ENCODE peak calls at places on chromosomes 7 and 10, in six cellular contexts. Z, G, J, C, A and V are unnamed samples.

GRCh38 chr7:136588216-136588615 is 280.2 kb upstream of the CHRM2 start:
- DNase-seq in Z (no peak), G (no peak), J (no peak), C (no peak), A (no peak), V (no peak)

GRCh38 chr10:29981510-29981909 is 77.9 kb downstream of the JCAD start:
- DNase-seq in Z (no peak), G (no peak), J (no peak), C (no peak), A (no peak), V (no peak)

GRCh38 chr10:104306897-104307296 is 31.4 kb downstream of the ITPRIP start:
- DNase-seq in Z (no peak), G (no peak), J (no peak), C (no peak), A (peak; percentile 82), V (no peak)

GRCh38 chr7:104231054-104232046 is 23.5 kb upstream of the ORC5 start:
- DNase-seq in Z (peak; percentile 75), G (peak; percentile 31), J (peak; percentile 79), C (peak; percentile 30), A (peak; percentile 75), V (peak; percentile 80)

GRCh38 chr10:110413049-110413783 is 84.5 kb upstream of the DUSP5 start:
- DNase-seq in Z (no peak), G (no peak), J (peak; percentile 77), C (no peak), A (no peak), V (no peak)

GRCh38 chr10:119517235-119518141 is 25.0 kb downstream of the RGS10 start:
- DNase-seq in Z (no peak), G (peak; percentile 46), J (peak; percentile 61), C (no peak), A (no peak), V (peak; percentile 31)

GRCh38 chr10:43076876-43077420 is at the start of gene RET:
- DNase-seq in Z (peak; percentile 21), G (no peak), J (no peak), C (peak; percentile 40), A (peak; percentile 50), V (peak; percentile 30)

GRCh38 chr10:70191906-70192305 is 21.6 kb upstream of the SAR1A start:
- DNase-seq in Z (no peak), G (peak; percentile 92), J (no peak), C (peak; percentile 66), A (no peak), V (peak; percentile 94)

GRCh38 chr10:124611738-124612137 is 132.4 kb downstream of the FAM53B start:
- DNase-seq in Z (no peak), G (no peak), J (peak; percentile 76), C (no peak), A (no peak), V (no peak)

GRCh38 chr7:196283-196682 is 3.9 kb downstream of the FAM20C start:
- DNase-seq in Z (no peak), G (no peak), J (no peak), C (no peak), A (no peak), V (no peak)
- H3K4me3 ChIP-seq in Z (no peak overlapping the region), G (peak overlapping the region; percentile 93), J (no peak overlapping the region), C (no peak overlapping the region), A (no peak overlapping the region), V (no peak overlapping the region)

GRCh38 chr10:48695636-48696534 is 11.2 kb downstream of the WDFY4 start:
- DNase-seq in Z (no peak), G (no peak), J (no peak), C (no peak), A (no peak), V (no peak)
- H3K4me1 ChIP-seq in Z (no peaks in the 10 kb centered on the region), G (no peaks in the 10 kb centered on the region), J (peaks cover 100% of the 10 kb centered on the region), C (no peaks in the 10 kb centered on the region), A (peaks cover 2% of the 10 kb centered on the region), V (no peaks in the 10 kb centered on the region)

GRCh38 chr7:108418941-108419340 is 37.3 kb downstream of the NRCAM start:
- DNase-seq in Z (no peak), G (no peak), J (no peak), C (no peak), A (no peak), V (no peak)

GRCh38 chr7:108417926-108418325 is 38.3 kb downstream of the NRCAM start:
- DNase-seq in Z (no peak), G (peak; percentile 71), J (no peak), C (no peak), A (no peak), V (no peak)

GRCh38 chr7:108421720-108422331 is 34.4 kb downstream of the NRCAM start:
- DNase-seq in Z (no peak), G (no peak), J (no peak), C (no peak), A (no peak), V (no peak)

GRCh38 chr7:108419961-108420360 is 36.3 kb downstream of the NRCAM start:
- DNase-seq in Z (no peak), G (peak; percentile 44), J (no peak), C (no peak), A (no peak), V (no peak)

GRCh38 chr7:108420482-108420908 is 35.7 kb downstream of the NRCAM start:
- DNase-seq in Z (no peak), G (peak; percentile 77), J (no peak), C (no peak), A (peak; percentile 19), V (no peak)
- H3K4me2 ChIP-seq in Z (no peak overlapping the region), G (peak overlapping the region; percentile 43), J (no peak overlapping the region), C (no peak overlapping the region), A (no peak overlapping the region), V (no peak overlapping the region)

DNA sequence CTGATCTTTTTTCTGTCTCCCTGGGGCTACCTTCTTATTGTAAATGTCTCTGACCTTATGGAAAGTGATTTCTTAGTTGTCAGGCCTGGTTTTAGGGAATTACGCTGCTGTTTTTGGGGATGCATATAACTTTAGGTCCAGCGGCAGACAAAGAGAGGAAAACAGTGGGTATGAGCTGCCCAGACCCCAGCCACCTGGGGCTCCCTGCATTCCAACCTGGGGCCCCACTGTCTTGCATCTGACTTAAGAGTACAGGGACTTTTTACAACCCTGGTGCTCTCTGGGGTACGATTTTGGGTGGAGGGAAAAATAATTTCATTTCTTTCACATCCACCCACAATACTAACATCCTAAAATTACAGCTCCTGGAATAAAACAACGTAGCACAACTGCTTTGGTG is 119.4 kb downstream of the PRPF18 start:
- DNase-seq in Z (no peak), G (no peak), J (no peak), C (no peak), A (no peak), V (no peak)
- H3K4me3 ChIP-seq in Z (no peak overlapping the region), G (peak overlapping the region; percentile 92), J (no peak overlapping the region), C (peak overlapping the region; percentile 66), A (no peak overlapping the region), V (peak overlapping the region; percentile 83)

GRCh38 chr7:1240296-1240820 is 7.7 kb downstream of the UNCX start:
- DNase-seq in Z (no peak), G (no peak), J (no peak), C (no peak), A (peak; percentile 41), V (no peak)
- H3K4me1 ChIP-seq in Z (no peaks in the 10 kb centered on the region), G (no peaks in the 10 kb centered on the region), J (no peaks in the 10 kb centered on the region), C (no peaks in the 10 kb centered on the region), A (no peaks in the 10 kb centered on the region), V (no peaks in the 10 kb centered on the region)

GRCh38 chr10:2933924-2934323 is 133.4 kb upstream of the PFKP start:
- DNase-seq in Z (no peak), G (no peak), J (no peak), C (no peak), A (no peak), V (no peak)
- H3K4me2 ChIP-seq in Z (no peak overlapping the region), G (peak overlapping the region; percentile 9), J (no peak overlapping the region), C (no peak overlapping the region), A (no peak overlapping the region), V (no peak overlapping the region)

GRCh38 chr7:50851451-50851850 is 68.8 kb upstream of the GRB10 start:
- DNase-seq in Z (no peak), G (peak; percentile 82), J (no peak), C (no peak), A (no peak), V (peak; percentile 79)
- H3K4me3 ChIP-seq in Z (no peak overlapping the region), G (no peak overlapping the region), J (no peak overlapping the region), C (no peak overlapping the region), A (no peak overlapping the region), V (no peak overlapping the region)